ENCODE peak calls at places on chromosomes 2 and 18, in four cellular contexts. O is C1 segment of cervical spinal cord, V is HepG2, K is NAMALWA. G is an unnamed sample.
A peak's percentile ranks its signal among the peaks of the same experiment; 100 is the strongest.

GRCh38 chr2:110745048-110745447 is 12.7 kb downstream of the ACOXL start:
- DNase-seq in O (no peak), V (no peak), K (no peak), G (no peak)

GRCh38 chr2:68196120-68196716 is 38.5 kb downstream of the PNO1 start:
- DNase-seq in O (no peak), V (peak; percentile 16), K (peak; percentile 70), G (no peak)

GRCh38 chr2:160324161-160324768 is 124.2 kb upstream of the ITGB6 start:
- DNase-seq in O (no peak), V (peak; percentile 34), K (peak; percentile 53), G (no peak)

GRCh38 chr2:68151037-68151436 is 6.7 kb upstream of the PNO1 start:
- DNase-seq in O (no peak), V (no peak), K (no peak), G (no peak)

GRCh38 chr2:675051-675450 is 2.2 kb downstream of the TMEM18 start:
- DNase-seq in O (no peak), V (no peak), K (peak; percentile 66), G (no peak)

GRCh38 chr2:215522237-215522636 is 86.4 kb upstream of the FN1 start:
- DNase-seq in O (no peak), V (no peak), K (no peak), G (no peak)

GRCh38 chr2:54879598-54880355 is 156.3 kb downstream of the EML6 start:
- DNase-seq in O (no peak), V (no peak), K (no peak), G (peak; percentile 32)

GRCh38 chr2:42935692-42936631 is 143.6 kb upstream of the HAAO start:
- DNase-seq in O (no peak), V (no peak), K (no peak), G (no peak)

GRCh38 chr2:190838492-190838910 is 42.1 kb upstream of the GLS start:
- DNase-seq in O (no peak), V (no peak), K (no peak), G (no peak)

GRCh38 chr2:72211777-72212515 is 64.3 kb upstream of the CYP26B1 start:
- DNase-seq in O (no peak), V (no peak), K (no peak), G (no peak)

GRCh38 chr2:17470855-17471641 is 47.2 kb downstream of the RAD51AP2 start:
- DNase-seq in O (no peak), V (peak; percentile 71), K (peak; percentile 71), G (peak; percentile 7)

GRCh38 chr2:7771781-7772180 is 854.6 kb downstream of the RNF144A start:
- DNase-seq in O (no peak), V (no peak), K (no peak), G (no peak)

GRCh38 chr2:118969734-118970395 is 27.9 kb downstream of the MARCO start:
- DNase-seq in O (no peak), V (no peak), K (no peak), G (no peak)

GRCh38 chr2:179470102-179470501 is 205.5 kb upstream of the SESTD1 start:
- DNase-seq in O (no peak), V (no peak), K (no peak), G (no peak)

GRCh38 chr18:27214831-27215230 is 29.7 kb upstream of the CHST9 start:
- DNase-seq in O (no peak), V (no peak), K (no peak), G (no peak)

GRCh38 chr2:88059979-88060906 is 4.7 kb upstream of the KRCC1 start:
- DNase-seq in O (no peak), V (peak; percentile 60), K (peak; percentile 61), G (peak; percentile 85)

GRCh38 chr2:178359192-178359912 is 91.6 kb downstream of the PRKRA start:
- DNase-seq in O (no peak), V (no peak), K (no peak), G (no peak)

GRCh38 chr2:236041616-236042015 is 126.6 kb downstream of the GBX2 start:
- DNase-seq in O (no peak), V (no peak), K (no peak), G (no peak)

GRCh38 chr18:13579874-13580273 is 146.5 kb downstream of the FAM210A start:
- DNase-seq in O (no peak), V (no peak), K (no peak), G (no peak)

GRCh38 chr2:102753563-102754159 is 8.2 kb upstream of the TMEM182 start:
- DNase-seq in O (no peak), V (peak; percentile 77), K (peak; percentile 64), G (peak; percentile 10)

GRCh38 chr2:114049826-114050225 is 159.9 kb downstream of the ACTR3 start:
- DNase-seq in O (no peak), V (no peak), K (no peak), G (no peak)

GRCh38 chr18:49178736-49179135 is 228.0 kb upstream of the SMAD7 start:
- DNase-seq in O (no peak), V (peak; percentile 36), K (peak; percentile 32), G (no peak)

GRCh38 chr2:188786368-188786781 is 187.8 kb upstream of the COL3A1 start:
- DNase-seq in O (no peak), V (no peak), K (no peak), G (no peak)

GRCh38 chr2:72954376-72955187 is 37.3 kb downstream of the EMX1 start:
- DNase-seq in O (no peak), V (no peak), K (no peak), G (no peak)

GRCh38 chr18:23871410-23871809 is 143.1 kb upstream of the TTC39C start:
- DNase-seq in O (no peak), V (no peak), K (peak; percentile 42), G (peak; percentile 24)

GRCh38 chr2:194992648-194993047 is 664.4 kb upstream of the SLC39A10 start:
- DNase-seq in O (no peak), V (no peak), K (no peak), G (no peak)